ENCODE peak calls at places on chromosome 2, in four cellular contexts. N is WERI-Rb-1, L is HepG2, W is neural progenitor cell. S is an unnamed sample.

GRCh38 chr2:44941551-44942234 is at the start of gene SIX3:
- DNase-seq in N (peak; percentile 98), L (no peak), W (peak; percentile 95), S (no peak)

GRCh38 chr2:210363261-210363660 is 48.3 kb upstream of the MYL1 start:
- DNase-seq in W (no peak), L (peak; percentile 21), N (no peak), S (no peak)

GRCh38 chr2:6233932-6234331 is 541.7 kb downstream of the SOX11 start:
- DNase-seq in N (no peak), L (no peak), W (no peak), S (no peak)

GRCh38 chr2:68905116-68905515 is 33.9 kb upstream of the BMP10 start:
- DNase-seq in W (no peak), N (no peak), L (no peak), S (no peak)

GRCh38 chr2:12685956-12686355 is 30.8 kb upstream of the TRIB2 start:
- DNase-seq in W (no peak), N (peak; percentile 95), L (no peak), S (no peak)

GRCh38 chr2:170214309-170214902 is 36.5 kb downstream of the MYO3B start:
- DNase-seq in N (no peak), W (no peak), L (no peak), S (no peak)

GRCh38 chr2:233422050-233422639 is 67.9 kb downstream of the DGKD start:
- DNase-seq in N (no peak), L (no peak), W (no peak), S (no peak)

GRCh38 chr2:38446972-38447561 is 70.0 kb upstream of the ATL2 start:
- DNase-seq in W (no peak), L (no peak), N (no peak), S (no peak)

GRCh38 chr2:240703417-240704341 is 12.0 kb downstream of the AQP12A start:
- DNase-seq in N (no peak), W (no peak), L (no peak), S (no peak)

GRCh38 chr2:128250409-128251025 is 68.2 kb downstream of the HS6ST1 start:
- DNase-seq in N (peak; percentile 90), L (no peak), W (no peak), S (no peak)

GRCh38 chr2:106885326-106885725 is 641 bp downstream of the ST6GAL2 start:
- DNase-seq in W (peak; percentile 63), N (no peak), L (no peak), S (no peak)

GRCh38 chr2:212271583-212271982 is 267.0 kb downstream of the ERBB4 start:
- DNase-seq in L (no peak), N (no peak), W (no peak), S (no peak)

GRCh38 chr2:17610521-17610920 is 70.0 kb downstream of the VSNL1 start:
- DNase-seq in N (no peak), W (no peak), L (no peak), S (no peak)

GRCh38 chr2:121690095-121690494 is 40.8 kb upstream of the CLASP1 start:
- DNase-seq in W (no peak), N (no peak), L (no peak), S (no peak)

GRCh38 chr2:150681120-150681796 is 193.8 kb upstream of the RND3 start:
- DNase-seq in L (no peak), N (no peak), W (no peak), S (no peak)

GRCh38 chr2:170817999-170818293 is 1.3 kb downstream of the GAD1 start:
- DNase-seq in W (peak; percentile 76), N (peak; percentile 53), L (no peak), S (peak; percentile 13)

GRCh38 chr2:64045938-64046337 is 26.7 kb upstream of the VPS54 start:
- DNase-seq in N (no peak), W (no peak), L (no peak), S (no peak)

GRCh38 chr2:26925100-26925791 is 45.2 kb upstream of the MAPRE3 start:
- DNase-seq in L (peak; percentile 90), W (peak; percentile 69), N (no peak), S (no peak)

GRCh38 chr2:235043762-235044500 is 92.1 kb downstream of the SH3BP4 start:
- DNase-seq in N (no peak), L (no peak), W (no peak), S (no peak)

GRCh38 chr2:46227674-46228289 is 69.4 kb upstream of the EPAS1 start:
- DNase-seq in N (no peak), W (no peak), L (no peak), S (no peak)

GRCh38 chr2:120429586-120430500 is 83.9 kb downstream of the INHBB start:
- DNase-seq in N (no peak), L (no peak), W (peak; percentile 31), S (no peak)

GRCh38 chr2:158004131-158004530 is 97.5 kb upstream of the UPP2 start:
- DNase-seq in L (no peak), N (no peak), W (no peak), S (no peak)

GRCh38 chr2:223467194-223467593 is 135.0 kb downstream of the SCG2 start:
- DNase-seq in W (no peak), L (no peak), N (no peak), S (no peak)

DNA sequence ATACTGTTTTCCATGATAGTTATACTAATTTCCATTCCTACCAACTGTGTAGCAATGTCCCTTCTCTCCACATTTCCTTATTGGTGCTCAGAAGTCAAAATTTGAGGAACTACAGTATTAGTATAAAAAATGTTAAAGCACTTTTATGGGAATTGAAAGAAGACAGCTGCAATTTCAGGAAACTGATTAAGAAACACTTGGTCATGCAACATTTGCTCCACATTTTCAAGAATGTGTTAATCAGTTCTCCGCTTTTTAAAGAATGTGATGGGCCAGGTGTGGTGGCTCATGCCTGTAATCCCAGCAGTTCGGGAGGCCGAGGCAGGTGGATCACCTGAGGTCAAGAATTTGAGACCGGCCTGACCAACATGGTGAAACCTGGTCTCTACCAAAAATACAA is 33.6 kb upstream of the MGAT4A start:
- DNase-seq in L (no peak), N (no peak), W (no peak), S (no peak)
- H3K27ac ChIP-seq in L (no peak overlapping the region), N (no peak overlapping the region), W (no peak overlapping the region), S (no peak overlapping the region)

DNA sequence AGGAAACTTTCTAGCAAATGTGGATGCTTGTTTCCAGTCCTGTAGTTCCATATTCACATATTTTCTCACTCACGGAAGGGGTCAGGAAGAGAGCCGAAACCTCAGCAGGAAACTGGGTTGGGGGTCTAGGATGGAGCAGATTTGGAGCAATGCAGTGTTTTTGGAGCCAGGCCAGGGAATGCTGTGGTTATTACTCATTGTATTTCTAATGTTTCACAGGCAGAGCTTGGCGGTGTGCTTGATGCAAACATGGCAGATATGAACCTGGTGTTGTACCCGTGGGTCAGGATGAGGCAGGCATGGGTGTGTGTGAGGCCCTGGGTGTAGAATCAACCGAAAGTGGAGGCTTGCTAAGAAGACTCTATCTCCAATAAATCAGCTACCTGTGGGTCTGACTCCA is 34.6 kb upstream of the ACKR3 start:
- DNase-seq in N (no peak), W (no peak), L (no peak), S (no peak)
- H3K27ac ChIP-seq in N (no peak overlapping the region), W (no peak overlapping the region), L (no peak overlapping the region), S (no peak overlapping the region)

GRCh38 chr2:21042708-21042957 is 1.2 kb downstream of the APOB start:
- DNase-seq in L (no peak), W (no peak), N (no peak), S (no peak)

GRCh38 chr2:21044694-21045371 is 960 bp upstream of the APOB start:
- DNase-seq in L (no peak), W (no peak), N (no peak), S (no peak)

GRCh38 chr2:21043744-21044532 is at the start of gene APOB:
- DNase-seq in N (no peak), L (peak; percentile 97), W (peak; percentile 85), S (no peak)

GRCh38 chr2:21041943-21042707 is 1.7 kb downstream of the APOB start:
- DNase-seq in N (no peak), L (peak; percentile 92), W (no peak), S (no peak)

GRCh38 chr2:21042958-21043743 is 722 bp downstream of the APOB start:
- DNase-seq in N (peak; percentile 58), L (peak; percentile 98), W (peak; percentile 91), S (peak; percentile 17)
- H3K27ac ChIP-seq in N (no peak overlapping the region), L (peak overlapping the region; percentile 99), W (no peak overlapping the region), S (no peak overlapping the region)

DNA sequence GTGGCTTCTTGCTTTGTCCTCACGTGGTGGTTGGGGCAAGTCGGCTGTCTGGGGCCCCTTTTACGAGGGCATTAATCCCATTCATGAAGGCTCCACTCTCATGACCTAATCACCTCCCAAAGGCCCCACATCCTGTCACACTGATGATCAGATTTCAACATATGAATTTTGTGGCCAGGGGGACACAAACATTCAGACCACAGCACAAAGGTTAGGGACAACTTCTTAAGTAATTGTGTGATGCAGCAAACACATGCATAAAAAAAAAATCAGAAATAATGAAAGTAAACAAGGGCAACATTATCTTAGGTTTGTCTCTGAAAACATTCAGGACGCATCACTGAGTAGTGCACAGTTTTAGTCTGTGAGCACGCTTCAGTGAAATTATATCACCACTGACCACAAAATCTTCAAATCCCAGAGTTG is 54.2 kb upstream of the FRZB start:
- DNase-seq in N (no peak), L (no peak), W (no peak), S (no peak)
- H3K27ac ChIP-seq in N (no peak overlapping the region), L (no peak overlapping the region), W (no peak overlapping the region), S (no peak overlapping the region)

GRCh38 chr2:168222095-168222494 is 25.3 kb downstream of the STK39 start:
- DNase-seq in L (no peak), N (no peak), W (no peak), S (no peak)
- H3K27ac ChIP-seq in L (peak overlapping the region; percentile 77), N (no peak overlapping the region), W (no peak overlapping the region), S (no peak overlapping the region)

GRCh38 chr2:126403039-126403666 is 252.8 kb upstream of the GYPC start:
- DNase-seq in W (no peak), L (no peak), N (no peak), S (no peak)
- H3K27ac ChIP-seq in W (no peak overlapping the region), L (no peak overlapping the region), N (no peak overlapping the region), S (no peak overlapping the region)